ENCODE peak calls at places on chromosomes 1 and 21, in eight cellular contexts. One of them, this sample, is unnamed.

GRCh38 chr1:67791686-67792475 is 41.4 kb downstream of the GNG12 start:
- DNase-seq in esophagus muscularis mucosa: peak; percentile 91
- DNase-seq in endothelial cell of umbilical vein: peak; percentile 87
- DNase-seq in K562: no peak
- DNase-seq in GM12891: no peak
- DNase-seq in upper lobe of left lung: no peak
- DNase-seq in sigmoid colon: no peak
- DNase-seq in transverse colon: no peak
- DNase-seq in this sample: no peak

GRCh38 chr1:8312235-8313218 is 5.4 kb upstream of the SLC45A1 start:
- DNase-seq in K562: no peak
- DNase-seq in sigmoid colon: no peak
- DNase-seq in upper lobe of left lung: no peak
- DNase-seq in GM12891: no peak
- DNase-seq in transverse colon: no peak
- DNase-seq in esophagus muscularis mucosa: no peak
- DNase-seq in endothelial cell of umbilical vein: no peak
- DNase-seq in this sample: no peak

GRCh38 chr21:32167513-32167912 is 111.3 kb downstream of the MIS18A start:
- DNase-seq in esophagus muscularis mucosa: no peak
- DNase-seq in upper lobe of left lung: no peak
- DNase-seq in K562: no peak
- DNase-seq in sigmoid colon: no peak
- DNase-seq in transverse colon: no peak
- DNase-seq in GM12891: no peak
- DNase-seq in endothelial cell of umbilical vein: no peak
- DNase-seq in this sample: no peak

GRCh38 chr1:203512830-203513578 is 19.1 kb downstream of the OPTC start:
- DNase-seq in sigmoid colon: peak; percentile 91
- DNase-seq in esophagus muscularis mucosa: no peak
- DNase-seq in transverse colon: peak; percentile 40
- DNase-seq in GM12891: peak; percentile 41
- DNase-seq in K562: no peak
- DNase-seq in upper lobe of left lung: peak; percentile 65
- DNase-seq in endothelial cell of umbilical vein: peak; percentile 85
- DNase-seq in this sample: peak; percentile 33

GRCh38 chr1:32919811-32920733 is 18.9 kb upstream of the TMEM54 start:
- DNase-seq in upper lobe of left lung: no peak
- DNase-seq in transverse colon: no peak
- DNase-seq in GM12891: no peak
- DNase-seq in endothelial cell of umbilical vein: no peak
- DNase-seq in esophagus muscularis mucosa: no peak
- DNase-seq in sigmoid colon: no peak
- DNase-seq in K562: peak; percentile 19
- DNase-seq in this sample: no peak

GRCh38 chr1:67261646-67262045 is 46.0 kb upstream of the IL12RB2 start:
- DNase-seq in endothelial cell of umbilical vein: no peak
- DNase-seq in GM12891: no peak
- DNase-seq in upper lobe of left lung: no peak
- DNase-seq in sigmoid colon: no peak
- DNase-seq in esophagus muscularis mucosa: no peak
- DNase-seq in K562: no peak
- DNase-seq in transverse colon: peak; percentile 10
- DNase-seq in this sample: no peak

GRCh38 chr1:85343612-85344255 is 67.3 kb upstream of the BCL10 start:
- DNase-seq in endothelial cell of umbilical vein: peak; percentile 95
- DNase-seq in esophagus muscularis mucosa: no peak
- DNase-seq in upper lobe of left lung: no peak
- DNase-seq in GM12891: no peak
- DNase-seq in K562: no peak
- DNase-seq in transverse colon: no peak
- DNase-seq in sigmoid colon: no peak
- DNase-seq in this sample: no peak

GRCh38 chr1:116777831-116778830 is 23.9 kb downstream of the CD2 start:
- DNase-seq in upper lobe of left lung: no peak
- DNase-seq in sigmoid colon: no peak
- DNase-seq in K562: no peak
- DNase-seq in GM12891: no peak
- DNase-seq in endothelial cell of umbilical vein: no peak
- DNase-seq in esophagus muscularis mucosa: no peak
- DNase-seq in transverse colon: no peak
- DNase-seq in this sample: no peak

GRCh38 chr1:233523047-233523446 is 90.9 kb upstream of the KCNK1 start:
- DNase-seq in esophagus muscularis mucosa: no peak
- DNase-seq in endothelial cell of umbilical vein: no peak
- DNase-seq in GM12891: no peak
- DNase-seq in upper lobe of left lung: no peak
- DNase-seq in transverse colon: no peak
- DNase-seq in K562: no peak
- DNase-seq in sigmoid colon: no peak
- DNase-seq in this sample: no peak

GRCh38 chr1:6580119-6580587 is 359 bp downstream of the ZBTB48 start:
- DNase-seq in upper lobe of left lung: no peak
- DNase-seq in endothelial cell of umbilical vein: no peak
- DNase-seq in esophagus muscularis mucosa: no peak
- DNase-seq in K562: peak; percentile 55
- DNase-seq in sigmoid colon: no peak
- DNase-seq in transverse colon: no peak
- DNase-seq in GM12891: no peak
- DNase-seq in this sample: no peak

GRCh38 chr1:6578624-6579373 is 995 bp upstream of the ZBTB48 start:
- DNase-seq in K562: no peak
- DNase-seq in transverse colon: no peak
- DNase-seq in sigmoid colon: no peak
- DNase-seq in upper lobe of left lung: no peak
- DNase-seq in GM12891: no peak
- DNase-seq in esophagus muscularis mucosa: no peak
- DNase-seq in endothelial cell of umbilical vein: no peak
- DNase-seq in this sample: no peak

GRCh38 chr1:6577831-6578525 is 1.8 kb upstream of the ZBTB48 start:
- DNase-seq in GM12891: no peak
- DNase-seq in K562: no peak
- DNase-seq in sigmoid colon: no peak
- DNase-seq in endothelial cell of umbilical vein: no peak
- DNase-seq in transverse colon: no peak
- DNase-seq in upper lobe of left lung: no peak
- DNase-seq in esophagus muscularis mucosa: no peak
- DNase-seq in this sample: no peak

GRCh38 chr1:6580588-6581270 is 935 bp downstream of the ZBTB48 start:
- DNase-seq in endothelial cell of umbilical vein: peak; percentile 30
- DNase-seq in upper lobe of left lung: peak; percentile 48
- DNase-seq in GM12891: no peak
- DNase-seq in sigmoid colon: no peak
- DNase-seq in transverse colon: no peak
- DNase-seq in esophagus muscularis mucosa: no peak
- DNase-seq in K562: peak; percentile 58
- DNase-seq in this sample: no peak

GRCh38 chr1:6579374-6580118 is at the start of gene ZBTB48:
- DNase-seq in esophagus muscularis mucosa: peak; percentile 100
- DNase-seq in K562: peak; percentile 100
- DNase-seq in endothelial cell of umbilical vein: peak; percentile 97
- DNase-seq in transverse colon: peak; percentile 100
- DNase-seq in upper lobe of left lung: peak; percentile 99
- DNase-seq in GM12891: peak; percentile 100
- DNase-seq in sigmoid colon: peak; percentile 100
- DNase-seq in this sample: peak; percentile 100
- TF ChIP-seq POLR2A in esophagus muscularis mucosa: peak; percentile 96
- TF ChIP-seq POLR2A in K562: peak; percentile 94
- TF ChIP-seq POLR2A in endothelial cell of umbilical vein: peak; percentile 98
- TF ChIP-seq POLR2A in transverse colon: peak; percentile 96
- TF ChIP-seq POLR2A in upper lobe of left lung: peak; percentile 35
- TF ChIP-seq POLR2A in GM12891: peak; percentile 89
- TF ChIP-seq POLR2A in sigmoid colon: peak; percentile 95
- TF ChIP-seq POLR2A in this sample: peak; percentile 96

DNA sequence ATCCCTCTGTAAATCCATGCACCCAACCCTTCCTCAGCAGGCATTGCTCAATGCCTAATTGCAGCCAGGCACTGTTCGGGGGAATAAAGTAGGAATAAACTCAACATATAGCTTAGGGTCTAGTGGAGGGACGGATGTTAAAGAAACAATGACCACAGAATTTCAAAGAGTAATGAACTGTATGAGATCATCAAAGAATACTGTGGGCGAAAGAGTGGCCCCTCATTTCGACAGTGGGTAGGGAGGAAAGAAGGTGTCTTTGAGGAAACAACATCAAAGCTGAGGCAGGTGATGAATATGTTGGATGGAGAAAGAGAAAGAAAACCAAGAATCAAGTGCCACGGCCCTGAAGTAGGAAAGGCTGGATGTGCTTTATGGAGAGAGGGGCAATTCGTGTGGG is 161.3 kb downstream of the ADSS2 start:
- DNase-seq in esophagus muscularis mucosa: no peak
- DNase-seq in transverse colon: no peak
- DNase-seq in K562: no peak
- DNase-seq in sigmoid colon: no peak
- DNase-seq in endothelial cell of umbilical vein: no peak
- DNase-seq in GM12891: no peak
- DNase-seq in upper lobe of left lung: no peak
- DNase-seq in this sample: no peak
- TF ChIP-seq POLR2AphosphoS5 in esophagus muscularis mucosa: no peak
- TF ChIP-seq POLR2AphosphoS5 in transverse colon: no peak
- TF ChIP-seq POLR2AphosphoS5 in K562: no peak
- TF ChIP-seq POLR2AphosphoS5 in sigmoid colon: no peak
- TF ChIP-seq POLR2AphosphoS5 in endothelial cell of umbilical vein: no peak
- TF ChIP-seq POLR2AphosphoS5 in GM12891: no peak
- TF ChIP-seq POLR2AphosphoS5 in upper lobe of left lung: no peak
- TF ChIP-seq POLR2AphosphoS5 in this sample: no peak

GRCh38 chr1:77779529-77780281 is at the start of gene MIGA1:
- DNase-seq in esophagus muscularis mucosa: peak; percentile 95
- DNase-seq in endothelial cell of umbilical vein: peak; percentile 90
- DNase-seq in upper lobe of left lung: peak; percentile 93
- DNase-seq in transverse colon: peak; percentile 92
- DNase-seq in sigmoid colon: peak; percentile 94
- DNase-seq in K562: peak; percentile 88
- DNase-seq in GM12891: peak; percentile 65
- DNase-seq in this sample: peak; percentile 70
- TF ChIP-seq POLR2A in esophagus muscularis mucosa: no peak
- TF ChIP-seq POLR2A in endothelial cell of umbilical vein: peak; percentile 13
- TF ChIP-seq POLR2A in upper lobe of left lung: no peak
- TF ChIP-seq POLR2A in transverse colon: peak; percentile 65
- TF ChIP-seq POLR2A in sigmoid colon: no peak
- TF ChIP-seq POLR2A in K562: peak; percentile 71
- TF ChIP-seq POLR2A in GM12891: peak; percentile 67
- TF ChIP-seq POLR2A in this sample: peak; percentile 63

GRCh38 chr1:113891631-113892220 is 4.3 kb upstream of the BCL2L15 start:
- DNase-seq in sigmoid colon: no peak
- DNase-seq in transverse colon: peak; percentile 36
- DNase-seq in endothelial cell of umbilical vein: no peak
- DNase-seq in esophagus muscularis mucosa: no peak
- DNase-seq in K562: no peak
- DNase-seq in GM12891: no peak
- DNase-seq in upper lobe of left lung: no peak
- DNase-seq in this sample: no peak

GRCh38 chr1:113893267-113893666 is 5.9 kb upstream of the BCL2L15 start:
- DNase-seq in transverse colon: no peak
- DNase-seq in K562: no peak
- DNase-seq in endothelial cell of umbilical vein: no peak
- DNase-seq in GM12891: no peak
- DNase-seq in upper lobe of left lung: no peak
- DNase-seq in esophagus muscularis mucosa: no peak
- DNase-seq in sigmoid colon: no peak
- DNase-seq in this sample: no peak

GRCh38 chr1:113898243-113898814 is 6.3 kb downstream of the AP4B1 start:
- DNase-seq in endothelial cell of umbilical vein: no peak
- DNase-seq in upper lobe of left lung: no peak
- DNase-seq in sigmoid colon: no peak
- DNase-seq in K562: no peak
- DNase-seq in transverse colon: no peak
- DNase-seq in GM12891: no peak
- DNase-seq in esophagus muscularis mucosa: no peak
- DNase-seq in this sample: no peak

GRCh38 chr1:113895961-113896360 is 8.6 kb upstream of the BCL2L15 start:
- DNase-seq in esophagus muscularis mucosa: no peak
- DNase-seq in endothelial cell of umbilical vein: peak; percentile 38
- DNase-seq in sigmoid colon: no peak
- DNase-seq in transverse colon: no peak
- DNase-seq in GM12891: no peak
- DNase-seq in upper lobe of left lung: no peak
- DNase-seq in K562: no peak
- DNase-seq in this sample: no peak

GRCh38 chr1:113895084-113895483 is 7.7 kb upstream of the BCL2L15 start:
- DNase-seq in K562: no peak
- DNase-seq in esophagus muscularis mucosa: no peak
- DNase-seq in transverse colon: no peak
- DNase-seq in sigmoid colon: peak; percentile 76
- DNase-seq in GM12891: no peak
- DNase-seq in upper lobe of left lung: no peak
- DNase-seq in endothelial cell of umbilical vein: no peak
- DNase-seq in this sample: no peak
- TF ChIP-seq POLR2AphosphoS5 in K562: no peak
- TF ChIP-seq POLR2AphosphoS5 in esophagus muscularis mucosa: no peak
- TF ChIP-seq POLR2AphosphoS5 in transverse colon: no peak
- TF ChIP-seq POLR2AphosphoS5 in sigmoid colon: peak; percentile 38
- TF ChIP-seq POLR2AphosphoS5 in GM12891: no peak
- TF ChIP-seq POLR2AphosphoS5 in upper lobe of left lung: no peak
- TF ChIP-seq POLR2AphosphoS5 in endothelial cell of umbilical vein: no peak
- TF ChIP-seq POLR2AphosphoS5 in this sample: no peak

GRCh38 chr1:44297695-44298400 is 57.2 kb downstream of the ERI3 start:
- DNase-seq in upper lobe of left lung: no peak
- DNase-seq in endothelial cell of umbilical vein: no peak
- DNase-seq in sigmoid colon: no peak
- DNase-seq in GM12891: no peak
- DNase-seq in transverse colon: no peak
- DNase-seq in K562: no peak
- DNase-seq in esophagus muscularis mucosa: no peak
- DNase-seq in this sample: no peak
- TF ChIP-seq POLR2A in upper lobe of left lung: no peak
- TF ChIP-seq POLR2A in endothelial cell of umbilical vein: no peak
- TF ChIP-seq POLR2A in sigmoid colon: no peak
- TF ChIP-seq POLR2A in GM12891: no peak
- TF ChIP-seq POLR2A in transverse colon: no peak
- TF ChIP-seq POLR2A in K562: no peak
- TF ChIP-seq POLR2A in esophagus muscularis mucosa: no peak
- TF ChIP-seq POLR2A in this sample: no peak

GRCh38 chr21:25999935-26000582 is 170.5 kb downstream of the APP start:
- DNase-seq in sigmoid colon: no peak
- DNase-seq in K562: no peak
- DNase-seq in transverse colon: peak; percentile 42
- DNase-seq in endothelial cell of umbilical vein: no peak
- DNase-seq in upper lobe of left lung: no peak
- DNase-seq in esophagus muscularis mucosa: no peak
- DNase-seq in GM12891: no peak
- DNase-seq in this sample: no peak

GRCh38 chr21:26001356-26001755 is 169.2 kb downstream of the APP start:
- DNase-seq in upper lobe of left lung: no peak
- DNase-seq in transverse colon: peak; percentile 18
- DNase-seq in endothelial cell of umbilical vein: no peak
- DNase-seq in GM12891: no peak
- DNase-seq in sigmoid colon: no peak
- DNase-seq in K562: no peak
- DNase-seq in esophagus muscularis mucosa: no peak
- DNase-seq in this sample: no peak

GRCh38 chr21:25994758-25995163 is 175.8 kb downstream of the APP start:
- DNase-seq in K562: no peak
- DNase-seq in esophagus muscularis mucosa: no peak
- DNase-seq in transverse colon: no peak
- DNase-seq in GM12891: no peak
- DNase-seq in endothelial cell of umbilical vein: no peak
- DNase-seq in upper lobe of left lung: no peak
- DNase-seq in sigmoid colon: no peak
- DNase-seq in this sample: no peak

GRCh38 chr21:25995283-25995682 is 175.3 kb downstream of the APP start:
- DNase-seq in GM12891: no peak
- DNase-seq in endothelial cell of umbilical vein: no peak
- DNase-seq in upper lobe of left lung: no peak
- DNase-seq in esophagus muscularis mucosa: no peak
- DNase-seq in transverse colon: no peak
- DNase-seq in K562: no peak
- DNase-seq in sigmoid colon: no peak
- DNase-seq in this sample: no peak

GRCh38 chr21:25997788-25998611 is 172.6 kb downstream of the APP start:
- DNase-seq in upper lobe of left lung: no peak
- DNase-seq in sigmoid colon: no peak
- DNase-seq in K562: no peak
- DNase-seq in transverse colon: peak; percentile 45
- DNase-seq in esophagus muscularis mucosa: no peak
- DNase-seq in GM12891: no peak
- DNase-seq in endothelial cell of umbilical vein: peak; percentile 41
- DNase-seq in this sample: no peak
- TF ChIP-seq POLR2AphosphoS5 in upper lobe of left lung: no peak
- TF ChIP-seq POLR2AphosphoS5 in sigmoid colon: no peak
- TF ChIP-seq POLR2AphosphoS5 in K562: no peak
- TF ChIP-seq POLR2AphosphoS5 in transverse colon: no peak
- TF ChIP-seq POLR2AphosphoS5 in esophagus muscularis mucosa: no peak
- TF ChIP-seq POLR2AphosphoS5 in GM12891: no peak
- TF ChIP-seq POLR2AphosphoS5 in endothelial cell of umbilical vein: no peak
- TF ChIP-seq POLR2AphosphoS5 in this sample: no peak